ENCODE peak calls at places on chromosomes 1 and 21, in nine cellular contexts. G is adrenal gland; Y is DND-41; D is left ventricle myocardium inferior; M is lower lobe of right lung; J is CD4-positive, alpha-beta memory T cell; O is psoas muscle; W is kidney; T is uterus. L is an unnamed sample. For H3K9me3, H3K36me3 and H3K4me1, the result is how much of the 10 kb centered on the place peaks cover.

GRCh38 chr1:32713081-32713480 is 10.5 kb upstream of the SYNC start:
- DNase-seq in J (no peak), D (no peak), W (no peak), G (no peak), Y (no peak), M (no peak), O (no peak), T (no peak), L (no peak)

GRCh38 chr1:17212487-17213121 is 7.7 kb downstream of the PADI1 start:
- DNase-seq in D (no peak), J (peak), Y (peak), G (peak), W (peak), M (peak), T (no peak), O (peak), L (peak)

GRCh38 chr1:32900371-32900955 is 726 bp downstream of the TMEM54 start:
- DNase-seq in T (no peak), Y (no peak), O (no peak), J (no peak), G (no peak), D (no peak), W (peak), M (no peak), L (no peak)

GRCh38 chr1:26705788-26706237 is 10.0 kb downstream of the ARID1A start:
- DNase-seq in M (no peak), J (no peak), G (no peak), D (no peak), O (no peak), T (no peak), W (no peak), Y (no peak), L (no peak)

GRCh38 chr1:225962440-225962975 is 21.5 kb upstream of the LEFTY2 start:
- DNase-seq in Y (peak), D (peak), O (no peak), T (peak), G (peak), W (no peak), J (peak), M (peak), L (peak)

GRCh38 chr1:170618418-170618817 is 45.5 kb upstream of the PRRX1 start:
- DNase-seq in D (no peak), O (no peak), T (no peak), J (no peak), M (no peak), G (no peak), Y (no peak), W (no peak), L (no peak)

GRCh38 chr1:93459126-93459525 is 11.2 kb downstream of the FNBP1L start:
- DNase-seq in O (no peak), W (no peak), Y (no peak), T (no peak), J (no peak), G (no peak), D (no peak), M (no peak), L (no peak)

GRCh38 chr1:94193128-94193527 is 44.3 kb downstream of the ARHGAP29 start:
- DNase-seq in M (no peak), J (no peak), Y (no peak), D (no peak), O (no peak), G (no peak), W (no peak), T (no peak), L (no peak)

GRCh38 chr1:87872189-87872588 is 543.5 kb downstream of the LMO4 start:
- DNase-seq in D (no peak), G (no peak), W (no peak), J (no peak), O (no peak), Y (no peak), T (no peak), M (no peak), L (no peak)

GRCh38 chr21:45747802-45748445 is 104.4 kb downstream of the PCBP3 start:
- DNase-seq in T (no peak), M (no peak), D (no peak), Y (no peak), G (peak), O (no peak), J (no peak), W (no peak), L (no peak)

GRCh38 chr1:180201451-180202200 is 28.4 kb upstream of the LHX4 start:
- DNase-seq in D (no peak), Y (no peak), T (no peak), M (no peak), J (no peak), G (no peak), W (no peak), O (no peak), L (no peak)

GRCh38 chr1:2877391-2877790 is 75.9 kb upstream of the TTC34 start:
- DNase-seq in G (no peak), Y (no peak), M (no peak), W (no peak), T (no peak), O (no peak), D (no peak), J (no peak), L (no peak)
- H3K9me3 ChIP-seq in G (under half), Y (under half), M (under half), W (under half), T (under half), O (under half), D (under half), J (under half), L (under half)

DNA sequence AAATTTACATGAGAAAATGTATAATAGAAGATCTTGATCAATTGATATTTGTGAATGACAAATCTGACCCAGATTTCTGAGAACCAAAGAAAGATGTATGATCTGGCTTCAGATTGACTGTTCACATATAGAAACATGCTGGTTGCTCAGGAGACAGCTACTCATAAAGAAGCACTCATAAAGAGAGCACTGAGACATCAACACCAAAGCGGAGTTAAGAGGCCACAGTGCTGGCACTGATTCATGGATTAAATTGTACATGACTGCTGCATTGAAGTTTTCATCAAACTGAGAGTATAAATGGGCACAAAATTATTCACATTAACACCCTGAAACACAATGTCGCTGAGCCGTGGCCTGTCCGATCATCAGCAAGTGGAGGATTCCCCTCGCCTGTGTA is 46.2 kb downstream of the SH3GLB1 start:
- DNase-seq in M (no peak), D (no peak), G (no peak), W (no peak), T (no peak), J (no peak), Y (no peak), O (no peak), L (no peak)
- H3K36me3 ChIP-seq in M (under half), D (under half), G (under half), W (under half), T (under half), J (under half), Y (under half), O (under half), L (under half)

GRCh38 chr1:3167255-3167654 is 98.3 kb downstream of the PRDM16 start:
- DNase-seq in T (no peak), O (no peak), Y (no peak), G (no peak), M (no peak), J (no peak), D (no peak), W (no peak), L (no peak)
- H3K4me1 ChIP-seq in T (under half), O (under half), Y (under half), G (under half), M (under half), J (under half), D (under half), W (under half), L (under half)

GRCh38 chr1:2911391-2912178 is 109.7 kb upstream of the ACTRT2 start:
- DNase-seq in J (no peak), M (no peak), G (no peak), D (no peak), T (no peak), O (no peak), W (no peak), Y (no peak), L (no peak)
- H3K9me3 ChIP-seq in J (under half), M (under half), G (under half), D (under half), T (under half), O (under half), W (under half), Y (under half), L (under half)

GRCh38 chr1:77725706-77726105 is 33.9 kb downstream of the USP33 start:
- DNase-seq in T (no peak), Y (no peak), G (no peak), M (no peak), D (no peak), J (no peak), O (no peak), W (no peak), L (no peak)
- H3K36me3 ChIP-seq in T (under half), Y (half or more), G (under half), M (half or more), D (half or more), J (under half), O (under half), W (under half), L (under half)

GRCh38 chr1:89023026-89023425 is 360 bp upstream of the GBP3 start:
- DNase-seq in T (no peak), D (no peak), M (no peak), Y (no peak), O (no peak), J (no peak), G (no peak), W (no peak), L (no peak)
- H3K4me1 ChIP-seq in T (under half), D (under half), M (under half), Y (under half), O (under half), J (under half), G (under half), W (under half), L (under half)

GRCh38 chr1:248625971-248626370 is 8.9 kb downstream of the OR2T11 start:
- DNase-seq in M (no peak), W (no peak), Y (no peak), T (no peak), G (no peak), J (no peak), D (no peak), O (no peak), L (no peak)

GRCh38 chr1:248630551-248630950 is 4.3 kb downstream of the OR2T11 start:
- DNase-seq in M (no peak), D (no peak), J (no peak), T (no peak), O (no peak), G (no peak), Y (no peak), W (no peak), L (no peak)

GRCh38 chr1:248627971-248628844 is 6.7 kb downstream of the OR2T11 start:
- DNase-seq in O (no peak), M (no peak), D (no peak), T (no peak), Y (no peak), W (no peak), J (no peak), G (no peak), L (no peak)

GRCh38 chr1:248631354-248632041 is 3.4 kb downstream of the OR2T11 start:
- DNase-seq in G (no peak), J (no peak), D (no peak), M (no peak), W (no peak), Y (no peak), O (no peak), T (no peak), L (no peak)
- H3K9me3 ChIP-seq in G (under half), J (under half), D (under half), M (under half), W (under half), Y (under half), O (under half), T (under half), L (under half)

GRCh38 chr1:39416609-39417008 is 74.8 kb upstream of the BMP8A start:
- DNase-seq in W (no peak), O (no peak), J (no peak), M (no peak), Y (no peak), G (no peak), T (no peak), D (no peak), L (no peak)

GRCh38 chr1:39422604-39423003 is 68.8 kb upstream of the BMP8A start:
- DNase-seq in M (no peak), Y (no peak), J (no peak), D (no peak), W (no peak), T (no peak), G (no peak), O (no peak), L (no peak)

GRCh38 chr1:39413902-39414528 is 77.4 kb upstream of the BMP8A start:
- DNase-seq in D (no peak), G (no peak), W (no peak), M (no peak), J (no peak), Y (no peak), O (no peak), T (no peak), L (no peak)

GRCh38 chr1:39420493-39420892 is 70.9 kb upstream of the BMP8A start:
- DNase-seq in D (no peak), O (no peak), W (no peak), M (no peak), J (no peak), T (no peak), Y (no peak), G (no peak), L (no peak)

GRCh38 chr1:39418223-39418622 is 73.2 kb upstream of the BMP8A start:
- DNase-seq in D (no peak), G (no peak), T (no peak), W (no peak), M (no peak), J (no peak), Y (no peak), O (no peak), L (no peak)
- H3K36me3 ChIP-seq in D (under half), G (under half), T (under half), W (under half), M (under half), J (under half), Y (under half), O (under half), L (under half)

DNA sequence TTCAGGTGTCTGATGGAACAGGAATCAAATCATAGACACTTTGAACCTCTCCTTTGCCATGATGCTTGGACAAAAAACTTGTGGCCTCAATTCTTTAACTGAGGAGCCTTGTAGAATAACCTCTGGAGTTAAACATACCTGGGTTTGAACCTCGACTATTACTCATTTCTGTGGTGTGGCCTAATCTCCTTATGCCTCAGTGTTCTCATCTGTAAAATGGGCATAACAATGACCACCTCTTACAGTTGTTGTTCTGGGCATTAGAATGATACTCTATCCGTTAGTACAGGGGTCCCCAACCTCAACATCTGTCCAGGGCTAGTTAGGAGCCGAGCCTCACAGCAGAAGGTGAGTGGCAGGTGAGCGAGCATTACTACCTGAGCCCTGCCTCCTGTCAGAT is 137.2 kb downstream of the ROR1 start:
- DNase-seq in D (no peak), Y (no peak), T (no peak), G (no peak), M (no peak), W (no peak), O (no peak), J (no peak), L (no peak)
- H3K4me1 ChIP-seq in D (half or more), Y (under half), T (under half), G (under half), M (under half), W (under half), O (under half), J (under half), L (under half)